ENCODE peak calls at places on chromosome 15, in six cellular contexts. H is IMR-90, V is breast epithelium, E is GM12891, N is uterus, Z is HCT116. X is an unnamed sample.

GRCh38 chr15:41605566-41605965 is 46.6 kb downstream of the TYRO3 start:
- DNase-seq in V (no peak), N (no peak), E (no peak), Z (no peak), H (no peak), X (no peak)

GRCh38 chr15:90641581-90642463 is 75.3 kb upstream of the BLM start:
- DNase-seq in H (no peak), Z (no peak), E (no peak), N (no peak), V (no peak), X (no peak)

GRCh38 chr15:91922701-91923279 is 69.3 kb downstream of the SLCO3A1 start:
- DNase-seq in H (no peak), V (no peak), N (no peak), E (no peak), Z (no peak), X (no peak)

GRCh38 chr15:60299452-60300047 is 98.2 kb downstream of the ANXA2 start:
- DNase-seq in V (no peak), Z (peak; percentile 8), N (peak; percentile 49), H (no peak), E (no peak), X (no peak)

GRCh38 chr15:63942486-63943365 is 103.6 kb downstream of the DAPK2 start:
- DNase-seq in E (no peak), H (no peak), V (no peak), Z (no peak), N (no peak), X (no peak)

GRCh38 chr15:89958107-89958805 is 42.9 kb upstream of the ZNF710 start:
- DNase-seq in N (no peak), Z (no peak), E (no peak), H (no peak), V (peak; percentile 70), X (no peak)

GRCh38 chr15:87349181-87349580 is 907.4 kb downstream of the NTRK3 start:
- DNase-seq in V (no peak), E (no peak), H (peak; percentile 42), Z (no peak), N (no peak), X (no peak)

GRCh38 chr15:90174140-90174891 is 26.8 kb upstream of the SEMA4B start:
- DNase-seq in V (peak; percentile 91), E (no peak), H (no peak), Z (no peak), N (peak; percentile 88), X (no peak)

GRCh38 chr15:35886765-35887164 is 340.8 kb upstream of the DPH6 start:
- DNase-seq in V (no peak), E (no peak), Z (no peak), H (peak; percentile 62), N (no peak), X (no peak)

GRCh38 chr15:69082041-69082502 is 67.6 kb downstream of the NOX5 start:
- DNase-seq in E (no peak), Z (no peak), H (peak; percentile 83), V (no peak), N (peak; percentile 29), X (peak; percentile 10)

GRCh38 chr15:81809543-81809942 is 236.3 kb downstream of the MEX3B start:
- DNase-seq in Z (peak; percentile 23), H (peak; percentile 8), V (no peak), E (no peak), N (no peak), X (peak; percentile 24)

GRCh38 chr15:99123706-99124451 is 19.0 kb downstream of the SYNM start:
- DNase-seq in H (peak; percentile 96), E (no peak), N (peak; percentile 80), V (peak; percentile 88), Z (peak; percentile 86), X (no peak)

GRCh38 chr15:78035319-78035718 is 42.2 kb downstream of the TBC1D2B start:
- DNase-seq in E (no peak), H (no peak), Z (no peak), N (peak; percentile 43), V (no peak), X (no peak)

GRCh38 chr15:95894407-95894956 is 436.0 kb upstream of the NR2F2 start:
- DNase-seq in V (no peak), H (no peak), Z (no peak), N (no peak), E (no peak), X (no peak)

GRCh38 chr15:28132524-28133275 is 33.6 kb upstream of the OCA2 start:
- DNase-seq in V (no peak), H (peak; percentile 68), Z (no peak), E (no peak), N (no peak), X (no peak)

DNA sequence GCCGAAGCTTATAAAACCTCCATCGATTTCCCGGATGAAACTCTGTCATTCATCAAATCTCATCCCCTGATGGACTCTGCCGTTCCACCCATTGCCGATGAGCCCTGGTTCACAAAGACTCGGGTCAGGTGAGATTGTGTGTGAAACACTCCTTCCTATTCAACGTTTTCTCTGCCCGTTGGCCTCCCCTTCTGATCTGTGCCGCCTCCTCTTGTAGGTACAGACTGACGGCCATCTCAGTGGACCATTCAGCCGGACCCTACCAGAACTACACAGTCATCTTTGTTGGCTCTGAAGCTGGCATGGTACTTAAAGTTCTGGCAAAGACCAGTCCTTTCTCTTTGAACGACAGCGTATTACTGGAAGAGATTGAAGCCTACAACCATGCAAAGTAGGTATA is 47.4 kb downstream of the SEMA6D start:
- DNase-seq in H (no peak), Z (no peak), V (no peak), E (no peak), N (no peak), X (no peak)
- TF ChIP-seq POLR2A in H (no peak), Z (no peak), V (no peak), E (no peak), N (no peak), X (no peak)

GRCh38 chr15:39919396-39919739 is 698 bp downstream of the GPR176 start:
- DNase-seq in H (no peak), E (no peak), V (no peak), N (no peak), Z (no peak), X (no peak)

GRCh38 chr15:39921274-39921638 is 1.2 kb upstream of the GPR176 start:
- DNase-seq in H (no peak), V (no peak), Z (no peak), E (no peak), N (no peak), X (no peak)

GRCh38 chr15:39919740-39920509 is at the start of gene GPR176:
- DNase-seq in V (no peak), N (peak; percentile 36), H (peak; percentile 84), Z (no peak), E (peak; percentile 30), X (peak; percentile 67)

GRCh38 chr15:39918688-39919385 is 1.2 kb downstream of the GPR176 start:
- DNase-seq in Z (no peak), V (no peak), N (no peak), E (no peak), H (peak; percentile 93), X (no peak)

GRCh38 chr15:39920510-39921273 is 626 bp upstream of the GPR176 start:
- DNase-seq in H (peak; percentile 84), Z (no peak), V (peak; percentile 73), N (peak; percentile 71), E (peak; percentile 88), X (peak; percentile 87)
- TF ChIP-seq POLR2A in H (peak; percentile 22), Z (peak; percentile 44), V (no peak), N (peak; percentile 39), E (peak; percentile 46), X (peak; percentile 79)

GRCh38 chr15:75842722-75843617 is at the start of gene UBE2Q2:
- DNase-seq in H (peak; percentile 62), Z (no peak), E (peak; percentile 72), N (peak; percentile 65), V (peak; percentile 39), X (peak; percentile 88)
- TF ChIP-seq POLR2A in H (peak; percentile 66), Z (peak; percentile 40), E (no peak), N (peak; percentile 8), V (no peak), X (no peak)

DNA sequence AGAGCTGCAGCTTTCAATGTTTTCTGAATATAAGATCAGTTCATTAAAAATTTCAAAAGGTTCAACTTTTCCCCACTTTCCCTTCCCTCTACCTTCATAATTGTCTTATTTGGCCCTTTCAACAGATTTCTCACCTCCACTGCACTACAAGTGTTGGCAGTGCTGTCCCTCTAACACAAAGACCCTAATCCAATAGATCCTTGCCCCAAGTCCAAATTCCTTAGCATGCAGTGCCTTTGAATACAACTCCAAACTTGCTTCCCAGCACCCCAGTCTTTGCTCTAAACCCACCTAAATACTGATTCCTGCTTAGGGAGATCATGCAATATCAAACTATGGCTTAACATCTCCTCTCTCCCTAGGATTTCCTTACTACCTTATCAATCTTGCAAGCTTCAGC is 43.9 kb downstream of the TJP1 start:
- DNase-seq in V (no peak), Z (no peak), E (no peak), H (no peak), N (no peak), X (no peak)
- TF ChIP-seq POLR2A in V (no peak), Z (no peak), E (no peak), H (no peak), N (no peak), X (no peak)

GRCh38 chr15:83012038-83012490 is 625 bp upstream of the C15orf40 start:
- DNase-seq in V (no peak), H (no peak), E (no peak), N (no peak), Z (no peak), X (peak; percentile 57)

GRCh38 chr15:83016906-83017305 is 5.5 kb upstream of the C15orf40 start:
- DNase-seq in N (no peak), V (no peak), Z (no peak), E (no peak), H (no peak), X (no peak)

GRCh38 chr15:83014205-83014653 is 2.8 kb upstream of the C15orf40 start:
- DNase-seq in Z (no peak), V (no peak), E (no peak), H (no peak), N (no peak), X (no peak)

GRCh38 chr15:83018477-83018876 is 7.0 kb upstream of the C15orf40 start:
- DNase-seq in V (no peak), H (peak; percentile 28), Z (no peak), N (no peak), E (no peak), X (no peak)

GRCh38 chr15:83015361-83015760 is 3.9 kb upstream of the C15orf40 start:
- DNase-seq in N (no peak), V (no peak), E (no peak), Z (no peak), H (no peak), X (no peak)
- TF ChIP-seq POLR2A in N (no peak), V (no peak), E (peak; percentile 37), Z (no peak), H (no peak), X (no peak)

DNA sequence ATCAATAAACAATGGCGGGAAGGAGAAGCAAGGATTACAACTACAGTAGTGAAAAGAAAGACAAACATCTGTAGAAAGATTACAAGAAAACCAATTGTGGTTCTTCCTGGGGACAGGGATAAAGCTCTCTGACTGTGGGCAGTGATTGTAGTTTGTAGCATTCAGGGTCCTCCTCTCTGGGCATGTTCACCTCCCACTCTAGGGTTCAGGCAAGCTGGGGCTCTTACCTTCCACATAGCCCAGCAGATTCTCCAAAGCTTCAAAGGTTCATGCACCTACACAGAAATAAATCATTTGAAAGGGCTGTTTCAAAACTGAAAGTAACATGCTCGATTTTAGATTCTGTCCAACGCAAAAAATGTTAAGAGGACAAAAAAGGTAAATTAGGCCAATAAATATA is 17.4 kb upstream of the UBE3A start:
- DNase-seq in V (no peak), H (no peak), Z (no peak), N (no peak), E (no peak), X (no peak)
- TF ChIP-seq POLR2A in V (no peak), H (no peak), Z (no peak), N (no peak), E (no peak), X (no peak)

GRCh38 chr15:34038404-34039179 is 412 bp downstream of the AVEN start:
- DNase-seq in N (peak; percentile 74), V (peak; percentile 33), E (peak; percentile 64), H (peak; percentile 70), Z (no peak), X (peak; percentile 88)
- TF ChIP-seq POLR2A in N (peak; percentile 57), V (no peak), E (peak; percentile 76), H (peak; percentile 81), Z (peak; percentile 82), X (peak; percentile 86)